ENCODE peak calls at places on chromosomes 4 and X, in eight cellular contexts. D is colonic mucosa, U is stomach, C is upper lobe of right lung, F is prostate gland, R is WERI-Rb-1, J is tibial nerve, I is body of pancreas. W is an unnamed sample.

GRCh38 chr4:1855334-1856070 is 454 bp downstream of the LETM1 start:
- DNase-seq in D (peak; percentile 43), U (no peak), C (peak; percentile 73), F (no peak), R (peak; percentile 41), J (no peak), I (peak; percentile 33), W (no peak)

GRCh38 chr4:107654694-107655093 is 65.3 kb downstream of the PAPSS1 start:
- DNase-seq in D (no peak), U (no peak), C (no peak), F (no peak), R (peak; percentile 45), J (no peak), I (no peak), W (peak; percentile 64)

GRCh38 chrX:131572372-131573014 is 28.6 kb downstream of the OR13H1 start:
- DNase-seq in D (no peak), U (no peak), C (no peak), F (no peak), R (no peak), J (no peak), I (no peak), W (no peak)

GRCh38 chr4:169791527-169792156 is 33.9 kb upstream of the HPF1 start:
- DNase-seq in D (peak; percentile 31), U (no peak), C (no peak), F (peak; percentile 13), R (peak; percentile 80), J (peak; percentile 15), I (peak; percentile 45), W (peak; percentile 88)

GRCh38 chrX:20530319-20530979 is 263.7 kb upstream of the RPS6KA3 start:
- DNase-seq in D (peak; percentile 69), U (peak; percentile 53), C (no peak), F (peak; percentile 32), R (peak; percentile 48), J (peak; percentile 44), I (peak; percentile 63), W (peak; percentile 51)

GRCh38 chrX:14039344-14039743 is 9.7 kb upstream of the GEMIN8 start:
- DNase-seq in D (peak; percentile 69), U (peak; percentile 60), C (no peak), F (peak; percentile 12), R (peak; percentile 49), J (peak; percentile 18), I (peak; percentile 52), W (peak; percentile 71)

GRCh38 chrX:78131117-78131516 is 8.3 kb downstream of the TAF9B start:
- DNase-seq in D (no peak), U (no peak), C (no peak), F (no peak), R (no peak), J (no peak), I (no peak), W (no peak)

GRCh38 chrX:68462197-68462596 is 28.9 kb upstream of the OPHN1 start:
- DNase-seq in D (no peak), U (no peak), C (no peak), F (no peak), R (no peak), J (no peak), I (no peak), W (peak; percentile 32)

GRCh38 chr4:139786494-139787354 is 121.1 kb downstream of the MGST2 start:
- DNase-seq in D (no peak), U (no peak), C (no peak), F (no peak), R (peak; percentile 80), J (no peak), I (no peak), W (no peak)

GRCh38 chr4:40962551-40963185 is 212.9 kb downstream of the NSUN7 start:
- DNase-seq in D (no peak), U (no peak), C (no peak), F (no peak), R (no peak), J (no peak), I (no peak), W (no peak)

GRCh38 chr4:74738756-74739155 is 55.6 kb downstream of the BTC start:
- DNase-seq in D (no peak), U (no peak), C (no peak), F (no peak), R (no peak), J (no peak), I (no peak), W (no peak)

GRCh38 chr4:35835893-35836292 is 408.4 kb downstream of the ARAP2 start:
- DNase-seq in D (no peak), U (no peak), C (no peak), F (no peak), R (no peak), J (no peak), I (no peak), W (no peak)

GRCh38 chr4:5801696-5802095 is 90.7 kb downstream of the EVC start:
- DNase-seq in D (no peak), U (no peak), C (no peak), F (no peak), R (no peak), J (no peak), I (no peak), W (no peak)

DNA sequence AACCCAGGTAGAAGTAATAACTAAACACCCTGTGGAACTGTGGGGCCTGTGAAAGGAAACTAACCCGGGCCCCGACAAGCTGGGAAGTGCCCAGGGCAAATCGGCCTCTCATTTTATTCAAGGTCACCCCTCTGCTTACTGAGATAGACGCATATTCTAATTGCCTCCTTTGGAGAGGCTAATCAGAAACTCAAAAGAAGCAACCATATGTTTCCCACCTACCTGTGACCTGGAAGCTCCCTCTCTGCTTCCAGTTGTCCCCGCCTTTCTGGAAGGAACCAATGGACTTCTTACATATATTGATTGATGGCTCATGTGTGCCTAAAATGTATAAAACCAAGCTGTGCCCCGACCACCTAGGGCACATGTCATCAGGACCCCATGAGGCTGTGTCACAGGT is 23.1 kb upstream of the DHRSX start:
- DNase-seq in D (no peak), U (no peak), C (no peak), F (no peak), R (no peak), J (no peak), I (no peak), W (no peak)
- H3K9me3 ChIP-seq in D (no peaks in the 10 kb centered on the region), U (no peaks in the 10 kb centered on the region), C (no peaks in the 10 kb centered on the region), F (no peaks in the 10 kb centered on the region), R (no peaks in the 10 kb centered on the region), J (no peaks in the 10 kb centered on the region), I (no peaks in the 10 kb centered on the region), W (no peaks in the 10 kb centered on the region)

DNA sequence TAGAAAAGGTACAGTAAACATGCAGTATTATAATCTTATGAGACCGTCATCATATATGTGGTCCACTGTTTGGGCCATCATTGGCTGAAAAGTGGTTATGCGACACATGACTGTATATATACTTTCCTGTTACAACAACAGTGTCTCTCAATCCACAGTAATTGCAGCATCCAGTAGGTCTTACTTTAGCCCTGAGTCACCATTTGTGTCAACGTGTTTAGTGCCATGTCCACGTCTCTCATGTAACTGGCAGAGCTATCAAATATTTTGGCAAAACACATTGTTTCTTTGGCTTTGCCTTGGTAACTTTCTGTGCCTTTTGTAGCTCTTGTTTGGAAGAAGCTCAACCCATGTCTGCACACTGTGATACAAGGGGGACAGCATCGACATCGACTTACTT is 73.8 kb downstream of the CD38 start:
- DNase-seq in D (no peak), U (no peak), C (no peak), F (no peak), R (no peak), J (no peak), I (no peak), W (no peak)
- H3K36me3 ChIP-seq in D (no peaks in the 10 kb centered on the region), U (no peaks in the 10 kb centered on the region), C (no peaks in the 10 kb centered on the region), F (no peaks in the 10 kb centered on the region), R (no peaks in the 10 kb centered on the region), J (no peaks in the 10 kb centered on the region), I (no peaks in the 10 kb centered on the region), W (no peaks in the 10 kb centered on the region)

DNA sequence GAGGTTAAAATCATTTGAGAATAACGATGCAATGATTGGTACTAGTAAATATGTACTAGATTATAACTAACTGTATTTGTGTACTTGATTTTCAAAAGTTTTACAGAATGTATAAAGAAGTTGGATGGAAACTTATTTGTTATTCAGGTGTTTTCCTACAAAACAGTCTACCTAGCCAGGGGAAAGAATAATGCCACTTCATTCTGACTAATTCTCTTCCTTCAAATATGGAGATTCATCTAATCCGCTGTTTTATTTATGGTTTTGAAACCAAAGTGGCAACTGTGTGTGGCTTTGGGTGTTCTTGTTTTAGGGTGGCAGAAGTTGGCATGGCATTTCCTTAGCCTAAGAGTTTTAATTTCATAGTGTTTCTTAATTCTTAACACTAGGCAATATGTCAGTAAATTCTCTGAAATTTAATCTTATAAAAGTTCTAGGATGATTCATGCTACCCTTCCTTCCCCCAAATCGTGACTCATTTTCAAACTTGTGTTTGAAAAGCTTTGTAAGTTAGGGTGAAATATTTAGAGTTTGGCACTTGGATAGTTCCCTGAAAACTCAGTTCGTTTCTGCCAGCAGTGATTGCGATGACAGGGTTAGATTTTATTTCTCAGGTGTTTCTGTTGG is 62.6 kb downstream of the DCLK2 start:
- DNase-seq in D (no peak), U (no peak), C (no peak), F (no peak), R (no peak), J (no peak), I (no peak), W (no peak)
- H3K4me3 ChIP-seq in D (no peak overlapping the region), U (no peak overlapping the region), C (no peak overlapping the region), F (no peak overlapping the region), R (no peak overlapping the region), J (no peak overlapping the region), I (no peak overlapping the region), W (no peak overlapping the region)

DNA sequence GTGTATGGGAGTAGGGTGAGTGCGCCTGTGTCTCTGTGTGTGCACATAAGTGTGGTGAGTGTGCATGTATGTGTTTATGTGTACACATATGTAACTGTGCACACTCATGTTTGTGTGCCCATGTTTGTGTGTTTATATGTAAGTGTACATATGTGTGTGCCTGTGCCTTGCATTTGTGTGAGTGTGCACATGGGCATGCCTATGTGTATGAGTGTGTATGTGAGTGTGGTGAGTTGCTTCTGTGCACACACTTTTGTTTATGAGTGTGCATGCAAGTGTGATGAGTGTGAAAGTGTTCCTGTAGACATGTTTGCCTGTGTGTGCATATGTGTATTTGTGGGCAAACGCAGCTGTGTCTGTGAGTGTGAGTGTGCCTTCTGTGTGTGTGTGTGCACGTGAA is 7.2 kb downstream of the IL9R start:
- DNase-seq in D (no peak), U (no peak), C (no peak), F (no peak), R (no peak), J (no peak), I (no peak), W (no peak)
- H3K9me3 ChIP-seq in D (no peaks in the 10 kb centered on the region), U (no peaks in the 10 kb centered on the region), C (no peaks in the 10 kb centered on the region), F (no peaks in the 10 kb centered on the region), R (no peaks in the 10 kb centered on the region), J (no peaks in the 10 kb centered on the region), I (no peaks in the 10 kb centered on the region), W (no peaks in the 10 kb centered on the region)